ENCODE peak calls at places on chromosomes 3 and 15, in four cellular contexts. C is HFFc6, M is colonic mucosa, B is psoas muscle. I is an unnamed sample.

GRCh38 chr15:37967788-37968187 is 33.3 kb downstream of the TMCO5A start:
- DNase-seq in M (no peak), B (no peak), C (no peak), I (peak)

GRCh38 chr3:61858054-61858453 is 296.7 kb downstream of the PTPRG start:
- DNase-seq in M (no peak), B (no peak), C (peak), I (no peak)

GRCh38 chr3:162605651-162606204 is 1109.1 kb downstream of the OTOL1 start:
- DNase-seq in B (no peak), C (no peak), M (no peak), I (no peak)

GRCh38 chr15:88018865-88019626 is 237.5 kb downstream of the NTRK3 start:
- DNase-seq in M (no peak), C (peak), B (no peak), I (no peak)

GRCh38 chr3:38646630-38647029 is 2.9 kb downstream of the SCN5A start:
- DNase-seq in M (no peak), B (no peak), C (no peak), I (peak)

GRCh38 chr3:122322095-122323075 is 2.7 kb upstream of the CSTA start:
- DNase-seq in B (no peak), C (no peak), M (no peak), I (no peak)

GRCh38 chr3:33664195-33664594 is 53.9 kb downstream of the CLASP2 start:
- DNase-seq in M (no peak), B (no peak), C (peak), I (no peak)

GRCh38 chr3:128313936-128314335 is 152.8 kb downstream of the DNAJB8 start:
- DNase-seq in M (no peak), B (no peak), C (no peak), I (no peak)

GRCh38 chr3:160830792-160831191 is 74.8 kb downstream of the PPM1L start:
- DNase-seq in M (no peak), C (no peak), B (no peak), I (no peak)

GRCh38 chr3:157354722-157355121 is 81.9 kb upstream of the PTX3 start:
- DNase-seq in B (no peak), M (peak), C (peak), I (peak)
- TF ChIP-seq CTCF in B (no peak), M (no peak), C (peak), I (peak)

GRCh38 chr3:185730550-185730949 is 94.3 kb downstream of the IGF2BP2 start:
- DNase-seq in B (no peak), C (no peak), M (no peak), I (no peak)

GRCh38 chr3:185732782-185733181 is 92.1 kb downstream of the IGF2BP2 start:
- DNase-seq in B (no peak), M (no peak), C (peak), I (no peak)

GRCh38 chr3:185734725-185735096 is 90.1 kb downstream of the IGF2BP2 start:
- DNase-seq in M (no peak), B (no peak), C (no peak), I (no peak)

GRCh38 chr3:185737020-185737419 is 87.8 kb downstream of the IGF2BP2 start:
- DNase-seq in B (no peak), M (no peak), C (peak), I (no peak)

GRCh38 chr3:185733980-185734724 is 90.7 kb downstream of the IGF2BP2 start:
- DNase-seq in M (peak), B (no peak), C (peak), I (peak)
- TF ChIP-seq CTCF in M (peak), B (peak), C (peak), I (peak)

GRCh38 chr15:97904196-97904572 is 56.3 kb upstream of the ARRDC4 start:
- DNase-seq in M (peak), B (peak), C (peak), I (peak)
- TF ChIP-seq CTCF in M (peak), B (peak), C (peak), I (peak)

DNA sequence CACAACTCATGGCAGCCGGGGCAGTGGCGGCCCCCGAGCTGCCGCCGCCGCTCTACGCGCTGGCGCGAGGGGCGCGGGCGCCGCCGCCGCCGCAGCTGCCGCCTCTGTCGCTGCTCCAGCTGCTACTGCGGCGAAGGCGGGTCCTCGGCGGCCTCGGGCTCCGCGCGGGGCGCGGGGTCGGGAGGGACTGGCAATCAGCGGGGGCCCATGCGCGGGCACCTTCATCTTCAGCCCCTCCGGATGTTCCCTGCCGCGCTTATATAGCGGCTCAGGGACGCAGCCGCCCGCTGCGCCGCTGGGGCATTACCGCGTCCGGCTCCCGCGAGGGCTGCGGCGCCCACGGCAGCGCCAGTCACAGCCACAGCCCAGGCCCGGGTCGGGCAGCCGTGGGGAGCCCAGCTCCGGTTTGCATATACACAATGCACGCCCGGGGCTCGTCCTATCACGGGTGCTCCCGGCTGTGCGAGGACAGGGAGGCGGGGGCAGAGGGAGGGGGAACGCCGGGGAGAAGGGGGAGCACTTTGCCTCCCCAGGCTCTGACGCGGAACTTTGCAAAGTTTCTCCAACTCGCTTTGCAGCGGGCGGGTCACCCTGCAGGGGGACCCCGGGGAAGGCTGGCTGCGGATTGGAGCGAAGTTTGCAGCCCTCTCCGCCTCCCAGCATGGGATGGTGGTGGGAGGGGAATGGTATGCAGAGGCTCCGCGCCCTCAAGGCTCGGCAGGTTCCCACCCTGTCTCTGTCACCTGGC is at the start of gene VGLL3:
- DNase-seq in M (peak), C (peak), B (peak), I (peak)
- TF ChIP-seq CTCF in M (no peak), C (peak), B (no peak), I (peak)

GRCh38 chr3:135649361-135649760 is 316.2 kb upstream of the PPP2R3A start:
- DNase-seq in B (no peak), C (no peak), M (no peak), I (no peak)

GRCh38 chr3:135650309-135650708 is 315.2 kb upstream of the PPP2R3A start:
- DNase-seq in C (no peak), B (no peak), M (no peak), I (no peak)

GRCh38 chr3:135655328-135655727 is 310.2 kb upstream of the PPP2R3A start:
- DNase-seq in C (no peak), M (no peak), B (no peak), I (no peak)
- TF ChIP-seq CTCF in C (no peak), M (no peak), B (no peak), I (no peak)

GRCh38 chr15:91264651-91265351 is 164.7 kb downstream of the SV2B start:
- DNase-seq in B (no peak), C (no peak), M (no peak), I (no peak)

GRCh38 chr15:91265431-91265940 is 165.4 kb downstream of the SV2B start:
- DNase-seq in M (no peak), B (no peak), C (no peak), I (no peak)

GRCh38 chr15:91270747-91271146 is 170.7 kb downstream of the SV2B start:
- DNase-seq in M (no peak), C (no peak), B (no peak), I (no peak)

GRCh38 chr15:91271565-91272153 is 171.6 kb downstream of the SV2B start:
- DNase-seq in B (no peak), M (peak), C (peak), I (peak)

DNA sequence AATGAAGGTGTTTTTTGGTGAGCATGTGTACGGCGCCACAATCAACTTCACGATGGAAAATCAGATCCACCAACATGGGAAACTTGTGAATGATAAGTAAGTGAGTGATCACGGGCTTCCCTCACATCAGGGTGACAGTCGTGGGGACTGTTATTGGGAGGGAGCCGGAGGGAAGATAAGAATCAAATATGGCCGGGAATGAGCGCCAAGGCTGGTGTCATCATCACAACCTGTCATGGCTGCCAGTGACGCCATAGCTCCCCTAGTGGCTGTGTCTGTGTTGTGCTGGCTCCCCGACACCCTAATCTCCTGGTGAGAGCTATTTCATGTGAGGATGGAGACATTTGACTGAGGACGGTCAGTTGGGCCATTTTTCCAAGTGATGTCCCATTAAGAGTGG is 168.5 kb downstream of the SV2B start:
- DNase-seq in M (no peak), B (no peak), C (no peak), I (no peak)
- TF ChIP-seq CTCF in M (no peak), B (no peak), C (peak), I (no peak)

GRCh38 chr3:171023566-171023965 is 3.0 kb downstream of the SLC2A2 start:
- DNase-seq in B (no peak), C (no peak), M (no peak), I (no peak)

GRCh38 chr3:171021377-171021776 is 5.1 kb downstream of the SLC2A2 start:
- DNase-seq in B (no peak), M (no peak), C (no peak), I (no peak)

GRCh38 chr3:171013822-171014748 is 12.4 kb downstream of the SLC2A2 start:
- DNase-seq in C (no peak), M (no peak), B (no peak), I (no peak)

GRCh38 chr3:171018151-171018935 is 8.2 kb downstream of the SLC2A2 start:
- DNase-seq in B (no peak), M (no peak), C (no peak), I (peak)
- TF ChIP-seq CTCF in B (no peak), M (no peak), C (peak), I (peak)

I was measured in Calu3.